ENCODE peak calls at places on chromosome 3, in five cellular contexts. Q, H, T, S and M are unnamed samples.

GRCh38 chr3:159216295-159216694 is 414.4 kb downstream of the MFSD1 start:
- DNase-seq in Q (no peak), H (no peak), T (no peak), S (no peak), M (no peak)

GRCh38 chr3:33664195-33664594 is 53.9 kb downstream of the CLASP2 start:
- DNase-seq in Q (no peak), H (no peak), T (no peak), S (peak; percentile 90), M (no peak)

GRCh38 chr3:197854596-197855343 is 63.7 kb downstream of the LRCH3 start:
- DNase-seq in Q (no peak), H (no peak), T (no peak), S (peak; percentile 99), M (no peak)

GRCh38 chr3:122898298-122898697 is 103.4 kb downstream of the SLC49A4 start:
- DNase-seq in Q (no peak), H (no peak), T (no peak), S (no peak), M (no peak)

GRCh38 chr3:145188079-145188785 is 972.8 kb downstream of the PLOD2 start:
- DNase-seq in Q (no peak), H (peak; percentile 13), T (no peak), S (no peak), M (no peak)

GRCh38 chr3:187183903-187184302 is 13.4 kb upstream of the RTP1 start:
- DNase-seq in Q (no peak), H (no peak), T (no peak), S (peak; percentile 24), M (no peak)

GRCh38 chr3:125512135-125512920 is 7.7 kb downstream of the SNX4 start:
- DNase-seq in Q (peak; percentile 36), H (no peak), T (peak; percentile 64), S (peak; percentile 65), M (no peak)

GRCh38 chr3:93994056-93994455 is 14.1 kb downstream of the ARL13B start:
- DNase-seq in Q (no peak), H (no peak), T (no peak), S (peak; percentile 53), M (no peak)

GRCh38 chr3:146974001-146974400 is 368.9 kb upstream of the PLSCR5 start:
- DNase-seq in Q (no peak), H (no peak), T (no peak), S (no peak), M (no peak)

GRCh38 chr3:69364354-69364753 is 21.5 kb downstream of the FRMD4B start:
- DNase-seq in Q (no peak), H (no peak), T (no peak), S (no peak), M (no peak)

GRCh38 chr3:139327231-139327630 is 16.6 kb upstream of the MRPS22 start:
- DNase-seq in Q (no peak), H (no peak), T (peak; percentile 11), S (no peak), M (no peak)

GRCh38 chr3:17207979-17208378 is 323.2 kb downstream of the PLCL2 start:
- DNase-seq in Q (no peak), H (no peak), T (no peak), S (no peak), M (no peak)

GRCh38 chr3:25460751-25461150 is 32.7 kb downstream of the RARB start:
- DNase-seq in Q (peak; percentile 6), H (no peak), T (no peak), S (no peak), M (no peak)

GRCh38 chr3:9786825-9787654 is 5.2 kb downstream of the TADA3 start:
- DNase-seq in Q (no peak), H (no peak), T (no peak), S (no peak), M (no peak)

GRCh38 chr3:36488077-36488789 is 107.9 kb downstream of the STAC start:
- DNase-seq in Q (no peak), H (no peak), T (no peak), S (peak; percentile 17), M (no peak)

GRCh38 chr3:187698499-187699399 is 3.6 kb downstream of the RTP2 start:
- DNase-seq in Q (no peak), H (no peak), T (no peak), S (no peak), M (no peak)

GRCh38 chr3:37458162-37458895 is 283.9 kb upstream of the LRRFIP2 start:
- DNase-seq in Q (no peak), H (peak; percentile 34), T (peak; percentile 83), S (no peak), M (no peak)

GRCh38 chr3:101532783-101533602 is 20.0 kb upstream of the SENP7 start:
- DNase-seq in Q (no peak), H (peak; percentile 22), T (no peak), S (no peak), M (no peak)

GRCh38 chr3:15556512-15556911 is 35.0 kb upstream of the COLQ start:
- DNase-seq in Q (peak; percentile 63), H (no peak), T (no peak), S (no peak), M (no peak)

GRCh38 chr3:192570757-192571156 is 156.6 kb downstream of the FGF12 start:
- DNase-seq in Q (no peak), H (no peak), T (no peak), S (peak; percentile 4), M (no peak)

GRCh38 chr3:71684752-71685151 is 40.5 kb downstream of the EIF4E3 start:
- DNase-seq in Q (no peak), H (no peak), T (peak; percentile 69), S (peak; percentile 87), M (no peak)

GRCh38 chr3:35200056-35200455 is 439.3 kb upstream of the ARPP21 start:
- DNase-seq in Q (no peak), H (no peak), T (no peak), S (peak; percentile 70), M (no peak)

GRCh38 chr3:8854656-8855055 is 85.2 kb upstream of the OXTR start:
- DNase-seq in Q (no peak), H (no peak), T (no peak), S (no peak), M (no peak)

GRCh38 chr3:148911173-148911572 is 46.1 kb downstream of the CPA3 start:
- DNase-seq in Q (no peak), H (no peak), T (no peak), S (no peak), M (no peak)

GRCh38 chr3:5304789-5305680 is 117.5 kb downstream of the EDEM1 start:
- DNase-seq in Q (peak; percentile 9), H (peak; percentile 67), T (peak; percentile 73), S (peak; percentile 67), M (peak; percentile 28)

GRCh38 chr3:126349071-126349470 is 8.1 kb downstream of the KLF15 start:
- DNase-seq in Q (no peak), H (no peak), T (peak; percentile 31), S (no peak), M (peak; percentile 9)

GRCh38 chr3:126476976-126477330 is 1.3 kb upstream of the ZXDC start:
- DNase-seq in Q (no peak), H (peak; percentile 14), T (no peak), S (no peak), M (no peak)

GRCh38 chr3:30342319-30343060 is 263.9 kb upstream of the TGFBR2 start:
- DNase-seq in Q (no peak), H (no peak), T (peak; percentile 68), S (peak; percentile 93), M (no peak)

GRCh38 chr3:152742368-152743347 is 92.3 kb upstream of the P2RY1 start:
- DNase-seq in Q (no peak), H (no peak), T (no peak), S (peak; percentile 23), M (no peak)

GRCh38 chr3:152738656-152739055 is 96.3 kb upstream of the P2RY1 start:
- DNase-seq in Q (peak; percentile 23), H (no peak), T (no peak), S (peak; percentile 74), M (no peak)

DNA sequence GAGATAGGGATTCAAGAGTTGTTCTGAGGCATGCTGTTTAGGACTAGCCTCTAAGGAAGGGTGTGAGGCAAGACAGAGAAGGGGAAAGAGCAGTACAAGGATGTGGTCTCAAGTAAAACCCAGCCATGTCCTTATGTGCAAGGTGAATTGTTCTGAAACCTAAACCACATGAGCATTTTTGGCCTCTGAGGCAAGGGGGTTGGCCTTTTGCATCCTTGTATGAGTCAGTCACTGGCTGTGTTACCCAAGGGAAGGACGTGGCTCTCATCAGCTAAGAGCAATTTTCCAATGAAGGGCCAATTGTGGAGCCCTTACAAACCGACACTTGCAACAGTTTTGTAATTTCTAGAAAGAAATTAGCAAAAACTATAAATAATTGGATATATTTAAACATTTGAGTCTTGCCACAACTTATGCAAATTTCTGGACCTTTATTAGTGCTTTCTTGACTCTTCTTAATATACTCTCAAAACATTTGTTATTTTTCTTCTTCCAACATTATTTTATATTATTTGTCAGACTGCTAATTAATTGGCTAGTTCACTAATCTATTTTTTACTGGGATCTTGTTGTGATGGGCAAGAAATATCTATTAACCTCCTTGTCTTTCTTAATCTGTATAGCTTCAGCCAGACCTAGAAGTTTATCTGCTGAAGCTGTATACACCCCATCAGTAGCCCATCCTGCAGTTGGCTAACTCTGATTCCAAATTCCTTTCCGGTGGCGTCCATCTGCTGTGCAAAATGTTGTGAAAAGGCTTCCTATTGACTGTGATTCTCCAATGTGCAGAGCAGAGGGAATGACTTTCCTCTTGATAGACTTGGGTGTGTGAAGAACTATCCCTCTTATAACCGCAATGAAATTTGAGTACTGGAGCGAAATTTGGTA is 97.7 kb upstream of the P2RY1 start:
- DNase-seq in Q (peak; percentile 54), H (no peak), T (no peak), S (peak; percentile 89), M (no peak)
- H3K4me3 ChIP-seq in Q (no peak overlapping the region), H (no peak overlapping the region), T (no peak overlapping the region), S (no peak overlapping the region), M (no peak overlapping the region)

DNA sequence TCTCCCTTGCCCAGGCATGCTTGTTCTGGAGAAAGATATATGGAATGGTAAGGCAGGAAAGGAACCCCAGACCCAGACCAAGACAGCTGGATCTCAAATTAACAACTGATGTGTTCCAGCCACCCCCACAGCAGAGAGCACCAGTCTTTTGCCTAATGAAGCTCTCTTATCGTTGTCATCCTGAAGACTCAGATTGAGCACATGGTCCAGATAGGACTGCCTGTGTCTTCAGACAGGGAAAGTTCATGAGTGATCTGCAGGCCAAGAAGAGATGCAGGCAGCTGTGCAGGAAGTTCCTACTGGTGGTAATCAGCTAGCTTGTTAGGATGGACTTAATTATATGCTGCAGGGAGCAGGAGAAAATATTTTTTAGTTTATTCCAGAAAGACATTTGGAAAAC is 53.3 kb downstream of the PPP2R3A start:
- DNase-seq in Q (no peak), H (no peak), T (no peak), S (peak; percentile 12), M (no peak)
- H3K4me3 ChIP-seq in Q (no peak overlapping the region), H (no peak overlapping the region), T (no peak overlapping the region), S (no peak overlapping the region), M (no peak overlapping the region)

GRCh38 chr3:42347928-42348327 is 62.5 kb downstream of the LYZL4 start:
- DNase-seq in Q (no peak), H (no peak), T (no peak), S (no peak), M (no peak)

GRCh38 chr3:42349765-42350594 is 60.4 kb downstream of the LYZL4 start:
- DNase-seq in Q (no peak), H (no peak), T (no peak), S (no peak), M (no peak)

GRCh38 chr3:42353632-42354031 is 56.8 kb downstream of the LYZL4 start:
- DNase-seq in Q (no peak), H (no peak), T (no peak), S (no peak), M (no peak)

GRCh38 chr3:42355612-42356011 is 54.8 kb downstream of the LYZL4 start:
- DNase-seq in Q (no peak), H (no peak), T (no peak), S (no peak), M (no peak)

GRCh38 chr3:42351221-42351620 is 59.2 kb downstream of the LYZL4 start:
- DNase-seq in Q (no peak), H (no peak), T (no peak), S (peak; percentile 60), M (no peak)
- H3K4me3 ChIP-seq in Q (no peak overlapping the region), H (no peak overlapping the region), T (no peak overlapping the region), S (no peak overlapping the region), M (no peak overlapping the region)

GRCh38 chr3:46435327-46435726 is 28.3 kb downstream of the CCRL2 start:
- DNase-seq in Q (no peak), H (no peak), T (no peak), S (no peak), M (no peak)
- H3K4me3 ChIP-seq in Q (no peak overlapping the region), H (no peak overlapping the region), T (no peak overlapping the region), S (no peak overlapping the region), M (no peak overlapping the region)